ENCODE peak calls at places on chromosomes 3 and 15, in nine cellular contexts. Z is tibial artery, S is left lung, Y is Panc1, W is psoas muscle, T is heart right ventricle, U is HL-60, P is vagina, E is AG04450. G is an unnamed sample.

GRCh38 chr15:40894689-40895308 is 549 bp downstream of the VPS18 start:
- DNase-seq in Y (no peak), S (peak), U (no peak), Z (peak), W (peak), E (peak), T (no peak), P (peak), G (no peak)

GRCh38 chr15:29151111-29151857 is 118.3 kb downstream of the NSMCE3 start:
- DNase-seq in P (no peak), W (no peak), T (no peak), S (no peak), E (no peak), Y (no peak), U (no peak), Z (no peak), G (no peak)

GRCh38 chr3:143295201-143296080 is 175.9 kb downstream of the CHST2 start:
- DNase-seq in U (no peak), W (no peak), Y (no peak), S (no peak), P (no peak), T (no peak), E (no peak), Z (no peak), G (no peak)

GRCh38 chr3:141928626-141929270 is 52.3 kb downstream of the ATP1B3 start:
- DNase-seq in S (no peak), U (no peak), T (no peak), Z (no peak), W (no peak), E (no peak), P (no peak), Y (no peak), G (no peak)

GRCh38 chr15:68601206-68602197 is 22.7 kb downstream of the CORO2B start:
- DNase-seq in Y (no peak), U (no peak), Z (no peak), S (no peak), E (no peak), W (no peak), T (peak), P (no peak), G (no peak)

GRCh38 chr15:67782592-67782991 is 42.7 kb upstream of the SKOR1 start:
- DNase-seq in W (no peak), T (no peak), P (no peak), S (no peak), E (no peak), U (no peak), Z (no peak), Y (no peak), G (no peak)

GRCh38 chr3:14141602-14142315 is 16.9 kb downstream of the TMEM43 start:
- DNase-seq in Y (no peak), T (peak), S (peak), E (no peak), Z (no peak), W (no peak), P (no peak), U (no peak), G (no peak)

GRCh38 chr3:52215351-52215750 is 10.1 kb downstream of the TLR9 start:
- DNase-seq in P (no peak), W (no peak), S (no peak), E (no peak), U (no peak), Y (no peak), T (no peak), Z (no peak), G (no peak)

GRCh38 chr3:151557068-151557467 is 96.2 kb upstream of the IGSF10 start:
- DNase-seq in P (no peak), W (no peak), Y (no peak), E (no peak), T (no peak), Z (no peak), S (no peak), U (no peak), G (no peak)

GRCh38 chr3:4270726-4271125 is 32.4 kb upstream of the SETMAR start:
- DNase-seq in Z (no peak), Y (no peak), T (no peak), P (no peak), W (no peak), E (no peak), U (no peak), S (no peak), G (no peak)

GRCh38 chr3:122443090-122443489 is 27.2 kb upstream of the WDR5B start:
- DNase-seq in Z (no peak), T (no peak), U (no peak), E (no peak), P (no peak), Y (no peak), W (no peak), S (no peak), G (no peak)

GRCh38 chr15:41517895-41518449 is 4.3 kb upstream of the LTK start:
- DNase-seq in U (no peak), S (no peak), P (no peak), Z (no peak), T (no peak), Y (no peak), E (no peak), W (no peak), G (no peak)

GRCh38 chr3:130425484-130425883 is 80.0 kb downstream of the COL6A5 start:
- DNase-seq in S (no peak), P (no peak), Y (no peak), W (no peak), E (no peak), U (no peak), Z (no peak), T (no peak), G (no peak)

GRCh38 chr3:169811606-169812123 is 1.0 kb upstream of the LRRIQ4 start:
- DNase-seq in W (no peak), Y (no peak), T (no peak), U (peak), Z (no peak), S (no peak), E (peak), P (no peak), G (no peak)

GRCh38 chr3:151434151-151434890 is 26.5 kb downstream of the IGSF10 start:
- DNase-seq in E (peak), S (no peak), Z (no peak), Y (peak), P (no peak), W (no peak), U (no peak), T (no peak), G (no peak)

GRCh38 chr3:134481166-134481565 is 4.6 kb downstream of the ANAPC13 start:
- DNase-seq in P (no peak), W (no peak), T (no peak), U (no peak), Z (no peak), Y (no peak), S (no peak), E (no peak), G (no peak)

GRCh38 chr3:49377483-49377882 is 19.3 kb upstream of the GPX1 start:
- DNase-seq in W (no peak), S (no peak), P (no peak), U (no peak), T (no peak), Z (no peak), Y (no peak), E (no peak), G (no peak)

GRCh38 chr3:88810455-88810854 is 297.0 kb upstream of the EPHA3 start:
- DNase-seq in W (no peak), E (no peak), T (peak), U (no peak), Z (no peak), S (no peak), P (no peak), Y (no peak), G (no peak)

GRCh38 chr3:1700650-1701049 is 398.0 kb upstream of the CNTN4 start:
- DNase-seq in W (no peak), P (no peak), U (no peak), T (no peak), E (no peak), Z (no peak), Y (no peak), S (no peak), G (no peak)

GRCh38 chr3:121477589-121477988 is 68.2 kb downstream of the POLQ start:
- DNase-seq in S (no peak), W (no peak), Y (no peak), E (peak), P (no peak), T (no peak), U (no peak), Z (no peak), G (no peak)

GRCh38 chr15:65409284-65409631 is 13.5 kb downstream of the IGDCC4 start:
- DNase-seq in S (no peak), Y (no peak), W (peak), P (no peak), T (no peak), E (peak), Z (no peak), U (no peak), G (no peak)

GRCh38 chr3:129117134-129117533 is 4.5 kb downstream of the RAB43 start:
- DNase-seq in S (no peak), T (no peak), W (no peak), E (no peak), P (no peak), U (no peak), Z (no peak), Y (no peak), G (no peak)

GRCh38 chr3:173745952-173746682 is 348.6 kb downstream of the NLGN1 start:
- DNase-seq in E (no peak), P (no peak), T (no peak), Z (no peak), U (no peak), W (no peak), Y (no peak), S (no peak), G (no peak)

GRCh38 chr3:119690043-119690656 is 12.7 kb upstream of the CFAP91 start:
- DNase-seq in T (no peak), P (no peak), Z (no peak), U (no peak), Y (no peak), W (no peak), E (no peak), S (no peak), G (no peak)

GRCh38 chr3:125024817-125025216 is 31.0 kb downstream of the HEG1 start:
- DNase-seq in Y (no peak), P (no peak), U (no peak), Z (peak), E (no peak), W (peak), S (no peak), T (peak), G (no peak)

GRCh38 chr3:24387493-24387892 is 107.2 kb downstream of the THRB start:
- DNase-seq in W (no peak), T (no peak), E (no peak), Y (no peak), P (no peak), Z (no peak), U (no peak), S (no peak), G (no peak)

GRCh38 chr3:107525954-107526305 is 3.2 kb downstream of the BBX start:
- DNase-seq in S (no peak), P (no peak), U (no peak), E (no peak), Z (no peak), T (no peak), Y (no peak), W (no peak), G (no peak)

GRCh38 chr3:111607242-111607641 is 12.1 kb upstream of the ZBED2 start:
- DNase-seq in Z (no peak), T (no peak), S (no peak), W (no peak), Y (no peak), E (no peak), U (no peak), P (no peak), G (no peak)

GRCh38 chr15:59680346-59680745 is 8.8 kb downstream of the BNIP2 start:
- DNase-seq in P (no peak), W (no peak), T (no peak), U (no peak), Z (no peak), S (no peak), E (no peak), Y (no peak), G (no peak)

DNA sequence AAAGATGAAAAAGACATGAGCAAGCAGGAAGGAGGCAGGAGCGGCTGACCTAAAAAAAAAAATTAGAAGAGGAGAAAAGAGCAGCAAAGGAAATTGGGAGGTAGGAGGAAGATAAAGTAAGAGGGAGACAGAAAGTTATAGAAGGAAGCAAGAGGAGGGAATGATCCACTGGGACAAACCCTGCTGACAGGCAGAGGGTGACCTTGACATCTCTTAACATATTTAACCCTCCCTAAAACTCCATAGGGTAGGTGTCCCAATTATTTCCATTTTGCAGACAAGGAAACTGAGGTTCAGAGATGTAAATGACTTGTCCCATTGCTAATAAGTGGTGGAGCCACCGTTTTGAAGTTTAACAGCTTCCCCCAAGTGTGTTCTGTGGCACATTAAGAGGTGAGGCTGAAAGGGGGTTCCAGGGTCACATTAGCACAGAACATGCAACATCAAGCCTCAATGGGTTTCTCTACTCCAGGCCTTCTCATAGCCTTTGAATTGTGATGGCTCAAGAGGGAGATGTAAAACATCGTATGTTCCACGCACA is 37.4 kb upstream of the PRICKLE2 start:
- DNase-seq in U (no peak), T (no peak), E (no peak), Y (no peak), S (no peak), Z (no peak), P (no peak), W (no peak), G (no peak)
- TF ChIP-seq CTCF in U (no peak), T (no peak), E (no peak), Y (no peak), S (no peak), Z (no peak), P (no peak), W (no peak), G (no peak)

GRCh38 chr15:75637245-75638009 is 2.6 kb downstream of the IMP3 start:
- DNase-seq in P (no peak), E (no peak), S (no peak), Z (no peak), W (no peak), U (no peak), Y (no peak), T (no peak), G (no peak)
- H3K4me3 ChIP-seq in P (no peak), E (peak), S (no peak), Z (peak), W (peak), U (peak), Y (no peak), T (peak), G (no peak)

GRCh38 chr15:101494251-101494796 is 4.8 kb upstream of the PCSK6 start:
- DNase-seq in T (no peak), Z (no peak), U (no peak), W (no peak), E (no peak), S (no peak), P (no peak), Y (no peak), G (no peak)
- H3K27ac ChIP-seq in T (no peak), Z (no peak), U (no peak), W (no peak), E (no peak), S (no peak), P (no peak), Y (no peak), G (no peak)

GRCh38 chr3:184896336-184896735 is 84.4 kb downstream of the VPS8 start:
- DNase-seq in T (no peak), E (no peak), W (no peak), Y (no peak), Z (no peak), P (no peak), S (no peak), U (no peak), G (no peak)

GRCh38 chr3:184895350-184895749 is 83.4 kb downstream of the VPS8 start:
- DNase-seq in S (no peak), Z (no peak), T (no peak), W (no peak), P (no peak), U (no peak), Y (no peak), E (no peak), G (no peak)

DNA sequence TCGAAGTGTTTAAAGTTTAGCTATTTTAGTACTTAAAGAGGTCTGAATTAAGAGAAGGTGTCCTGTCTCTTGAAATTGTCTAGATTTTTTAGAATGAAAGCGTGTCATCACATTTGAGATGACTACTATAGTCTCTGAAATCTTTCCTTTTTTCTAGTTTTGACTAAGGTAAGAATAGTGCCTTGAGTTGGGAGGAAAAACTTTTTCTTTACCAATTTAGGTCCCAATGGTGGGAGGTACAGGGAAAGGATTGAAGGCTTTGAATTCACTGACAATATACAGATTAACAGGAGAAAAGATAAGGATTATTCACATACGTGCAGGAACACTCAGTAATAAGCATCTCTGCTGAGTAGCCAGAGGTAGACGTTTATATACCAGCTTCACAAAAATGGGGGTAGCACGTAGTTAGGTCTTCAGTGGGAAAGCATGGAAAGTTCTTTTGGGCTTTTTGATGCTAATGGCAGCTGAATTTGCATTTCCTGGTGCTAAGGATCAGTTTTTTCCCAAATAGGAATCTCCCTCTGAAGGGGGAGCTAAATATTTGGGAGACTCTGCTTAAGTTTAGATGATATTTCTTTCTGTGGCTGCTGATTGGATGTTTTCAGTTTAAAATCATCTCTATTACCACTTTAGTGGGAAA is 88.1 kb downstream of the VPS8 start:
- DNase-seq in U (no peak), P (no peak), Y (no peak), S (no peak), W (no peak), T (no peak), Z (no peak), E (no peak), G (no peak)
- TF ChIP-seq CTCF in U (no peak), P (no peak), Y (no peak), S (no peak), W (no peak), T (no peak), Z (no peak), E (no peak), G (no peak)